ENCODE peak calls at places on chromosomes 2 and 18, in nine cellular contexts. T is H1, K is endothelial cell of umbilical vein, H is spleen, V is esophagus muscularis mucosa, A is Panc1, O is SK-N-SH, U is HCT116, Y is stomach. J is an unnamed sample.

GRCh38 chr2:99806758-99807157 is 316.9 kb upstream of the REV1 start:
- DNase-seq in O (no peak), K (no peak), T (no peak), H (no peak), Y (no peak), V (no peak), U (no peak), A (no peak), J (no peak)

GRCh38 chr2:102368461-102369109 is 13.0 kb downstream of the IL18R1 start:
- DNase-seq in H (peak), T (no peak), O (no peak), V (no peak), K (no peak), U (no peak), A (no peak), Y (no peak), J (no peak)

GRCh38 chr2:190023860-190024259 is 38.7 kb downstream of the MSTN start:
- DNase-seq in V (no peak), A (peak), U (peak), K (peak), H (no peak), O (peak), T (no peak), Y (no peak), J (peak)

GRCh38 chr2:70029814-70030409 is 57.4 kb upstream of the PCBP1 start:
- DNase-seq in K (peak), H (no peak), T (peak), V (no peak), Y (peak), U (no peak), A (no peak), O (peak), J (peak)

GRCh38 chr2:230906471-230907230 is 18.4 kb downstream of the GPR55 start:
- DNase-seq in U (no peak), H (peak), K (no peak), A (no peak), Y (peak), T (no peak), O (no peak), V (no peak), J (no peak)

GRCh38 chr2:232628466-232629200 is 4.8 kb upstream of the EFHD1 start:
- DNase-seq in T (no peak), K (no peak), Y (no peak), O (no peak), U (no peak), A (no peak), H (no peak), V (no peak), J (no peak)

GRCh38 chr2:70959851-70960832 is 18.3 kb upstream of the ANKRD53 start:
- DNase-seq in Y (peak), V (peak), T (peak), O (peak), K (no peak), H (peak), A (no peak), U (no peak), J (peak)

GRCh38 chr2:230947908-230948365 is 22.9 kb upstream of the GPR55 start:
- DNase-seq in Y (peak), T (no peak), V (no peak), A (no peak), K (no peak), U (no peak), H (peak), O (no peak), J (no peak)

GRCh38 chr18:35083174-35083712 is 42.0 kb downstream of the MAPRE2 start:
- DNase-seq in Y (no peak), K (no peak), O (no peak), U (no peak), V (no peak), T (no peak), A (no peak), H (no peak), J (no peak)

GRCh38 chr2:101063753-101064502 is 61.8 kb downstream of the RPL31 start:
- DNase-seq in T (no peak), O (no peak), U (no peak), A (no peak), H (no peak), K (no peak), Y (no peak), V (no peak), J (no peak)

GRCh38 chr18:58862851-58863538 is 1.7 kb upstream of the ZNF532 start:
- DNase-seq in K (peak), Y (peak), U (peak), H (peak), V (no peak), O (peak), T (peak), A (no peak), J (peak)

GRCh38 chr18:48902856-48903601 is 47.7 kb downstream of the SMAD7 start:
- DNase-seq in H (peak), U (no peak), O (no peak), Y (no peak), V (no peak), T (no peak), K (peak), A (no peak), J (no peak)

DNA sequence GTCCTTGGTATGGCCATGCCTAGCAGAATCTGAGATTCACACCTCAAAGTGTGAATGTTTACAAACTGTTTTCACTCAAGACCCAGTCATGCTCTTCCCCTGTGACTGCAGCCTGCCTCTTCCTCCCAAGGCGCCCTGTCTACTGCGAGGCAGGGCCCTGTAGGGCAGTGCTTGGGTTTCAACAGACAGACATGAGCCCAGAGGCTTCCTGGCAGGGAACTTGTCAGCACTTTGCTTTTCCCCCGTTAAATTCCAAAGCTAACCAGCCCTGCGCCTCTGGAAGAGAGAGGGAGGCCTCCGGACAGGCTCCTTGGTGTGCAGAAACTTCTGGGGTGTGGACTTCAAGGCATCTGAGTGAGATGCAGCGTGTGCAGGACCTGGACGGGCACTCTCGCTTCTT is 8.6 kb upstream of the ZNF516 start:
- DNase-seq in K (no peak), Y (no peak), V (no peak), U (no peak), A (no peak), O (no peak), T (no peak), H (peak), J (peak)
- TF ChIP-seq POLR2AphosphoS5 in K (no peak), Y (no peak), V (no peak), U (no peak), A (no peak), O (no peak), T (no peak), H (no peak), J (no peak)

DNA sequence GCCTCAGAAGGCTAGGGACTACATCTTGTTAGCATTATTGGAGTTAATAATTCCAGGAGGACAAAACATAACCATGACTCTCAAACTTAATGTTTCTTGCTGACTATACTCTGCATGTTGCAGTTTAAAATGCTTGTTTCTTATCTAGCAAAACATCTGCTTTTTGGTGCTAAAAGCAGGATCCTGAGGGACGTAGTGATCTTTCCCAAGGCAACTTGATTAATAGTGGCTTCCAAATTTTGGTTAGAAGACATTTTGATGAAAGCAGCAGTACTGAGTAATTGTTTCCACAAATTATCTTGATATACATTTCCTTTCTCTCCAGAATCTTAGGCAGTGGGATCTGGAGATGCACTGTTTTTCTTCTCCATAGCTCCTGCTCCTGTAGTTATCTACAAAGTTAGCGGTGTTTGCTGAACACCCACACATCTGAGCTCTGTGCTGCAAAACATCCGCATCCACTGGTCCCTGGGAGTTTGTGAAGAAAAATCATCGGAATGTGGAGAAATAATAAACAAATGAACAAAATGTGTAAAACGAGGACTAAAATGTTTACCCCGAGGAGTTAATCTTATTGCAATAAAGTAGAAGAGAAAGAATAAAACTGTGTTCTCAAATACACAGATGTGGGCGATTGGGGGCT is 327.0 kb upstream of the PKDCC start:
- DNase-seq in O (no peak), H (no peak), U (no peak), Y (no peak), A (no peak), K (peak), T (no peak), V (no peak), J (no peak)
- H3K4me3 ChIP-seq in O (no peak), H (no peak), U (no peak), Y (no peak), A (no peak), K (no peak), T (no peak), V (no peak), J (no peak)

GRCh38 chr18:61833387-61833786 is 59.4 kb downstream of the RNF152 start:
- DNase-seq in V (no peak), Y (no peak), U (no peak), O (peak), K (peak), H (no peak), T (no peak), A (no peak), J (no peak)
- TF ChIP-seq POLR2AphosphoS5 in V (no peak), Y (no peak), U (no peak), O (peak), K (peak), H (no peak), T (no peak), A (no peak), J (no peak)

GRCh38 chr2:55009277-55010055 is 40.8 kb downstream of the RTN4 start:
- DNase-seq in A (no peak), O (no peak), V (no peak), T (no peak), K (no peak), H (no peak), Y (no peak), U (no peak), J (no peak)

GRCh38 chr2:55010149-55010591 is 40.1 kb downstream of the RTN4 start:
- DNase-seq in K (no peak), V (no peak), O (no peak), T (no peak), Y (peak), A (no peak), H (peak), U (no peak), J (no peak)

GRCh38 chr2:55011741-55012574 is 38.3 kb downstream of the RTN4 start:
- DNase-seq in U (no peak), H (no peak), V (no peak), O (no peak), K (no peak), T (no peak), Y (no peak), A (no peak), J (no peak)

GRCh38 chr2:55012648-55013484 is 37.4 kb downstream of the RTN4 start:
- DNase-seq in T (no peak), O (no peak), V (no peak), Y (no peak), H (no peak), A (no peak), K (peak), U (no peak), J (no peak)

GRCh38 chr2:55010915-55011314 is 39.3 kb downstream of the RTN4 start:
- DNase-seq in T (no peak), V (no peak), Y (no peak), A (no peak), U (no peak), H (no peak), K (no peak), O (no peak), J (no peak)
- H3K4me3 ChIP-seq in T (no peak), V (no peak), Y (no peak), A (no peak), U (no peak), H (no peak), K (no peak), O (no peak), J (no peak)